ENCODE peak calls at places on chromosomes 2 and 18, in four cellular contexts. M is K562, B is fibroblast of mammary gland, G is fibroblast of pulmonary artery. U is an unnamed sample.

GRCh38 chr2:233416706-233417105 is 62.4 kb downstream of the DGKD start:
- DNase-seq in M (no peak), B (no peak), G (no peak), U (no peak)

GRCh38 chr2:219620546-219620945 is 6.9 kb upstream of the SLC4A3 start:
- DNase-seq in M (no peak), B (no peak), G (no peak), U (no peak)

GRCh38 chr18:52319423-52319822 is 20.6 kb upstream of the DCC start:
- DNase-seq in M (no peak), B (peak; percentile 48), G (no peak), U (no peak)

GRCh38 chr2:236124182-236124581 is 44.0 kb downstream of the GBX2 start:
- DNase-seq in M (no peak), B (no peak), G (no peak), U (no peak)

GRCh38 chr18:55529581-55529980 is 58.4 kb downstream of the TCF4 start:
- DNase-seq in M (no peak), B (no peak), G (no peak), U (no peak)

GRCh38 chr18:50748243-50749229 is 71.3 kb downstream of the MRO start:
- DNase-seq in M (no peak), B (no peak), G (no peak), U (no peak)

GRCh38 chr2:191728710-191729597 is 51.0 kb downstream of the NABP1 start:
- DNase-seq in M (no peak), B (peak; percentile 52), G (no peak), U (no peak)

GRCh38 chr2:165274698-165275097 is 35.5 kb downstream of the SCN2A start:
- DNase-seq in M (no peak), B (peak; percentile 34), G (peak; percentile 43), U (no peak)

GRCh38 chr2:186641807-186642321 is 52.0 kb upstream of the FAM171B start:
- DNase-seq in M (peak; percentile 33), B (peak; percentile 79), G (peak; percentile 88), U (peak; percentile 46)

GRCh38 chr2:114128255-114128654 is 238.4 kb downstream of the ACTR3 start:
- DNase-seq in M (no peak), B (no peak), G (no peak), U (no peak)

GRCh38 chr2:40487592-40487991 is 35.7 kb upstream of the SLC8A1 start:
- DNase-seq in M (no peak), B (peak; percentile 4), G (peak; percentile 4), U (no peak)

GRCh38 chr18:69557246-69557781 is 156.6 kb downstream of the DOK6 start:
- DNase-seq in M (no peak), B (no peak), G (no peak), U (no peak)

GRCh38 chr2:183149489-183149888 is 25.2 kb downstream of the NUP35 start:
- DNase-seq in M (no peak), B (peak; percentile 43), G (peak; percentile 61), U (no peak)

GRCh38 chr18:30687501-30687900 is 355.0 kb downstream of the DSC3 start:
- DNase-seq in M (no peak), B (no peak), G (no peak), U (no peak)

GRCh38 chr2:65228249-65228750 is 669 bp downstream of the ACTR2 start:
- DNase-seq in M (no peak), B (peak; percentile 52), G (no peak), U (no peak)

GRCh38 chr18:68596016-68596415 is 118.9 kb downstream of the TMX3 start:
- DNase-seq in M (no peak), B (no peak), G (no peak), U (no peak)

GRCh38 chr2:224650815-224651439 is 65.2 kb downstream of the CCDC195 start:
- DNase-seq in M (peak; percentile 37), B (peak; percentile 64), G (peak; percentile 52), U (peak; percentile 22)

GRCh38 chr2:172307800-172308199 is 119.6 kb upstream of the ITGA6 start:
- DNase-seq in M (no peak), B (no peak), G (peak; percentile 57), U (peak; percentile 12)

GRCh38 chr2:122009546-122009945 is 254.1 kb downstream of the TSN start:
- DNase-seq in M (no peak), B (no peak), G (no peak), U (peak; percentile 35)

GRCh38 chr2:58569460-58570185 is 328.5 kb upstream of the FANCL start:
- DNase-seq in M (no peak), B (no peak), G (no peak), U (no peak)

GRCh38 chr2:134391751-134392160 is 137.9 kb downstream of the MGAT5 start:
- DNase-seq in M (no peak), B (no peak), G (no peak), U (no peak)

GRCh38 chr2:14137643-14138042 is 494.9 kb upstream of the LRATD1 start:
- DNase-seq in M (no peak), B (no peak), G (no peak), U (no peak)

GRCh38 chr2:72220170-72220569 is 72.5 kb upstream of the CYP26B1 start:
- DNase-seq in M (peak; percentile 27), B (peak; percentile 20), G (no peak), U (peak; percentile 27)

GRCh38 chr2:178804791-178805190 is 2.4 kb downstream of the TTN start:
- DNase-seq in M (peak; percentile 35), B (peak; percentile 26), G (no peak), U (no peak)
- TF ChIP-seq CTCF in M (peak; percentile 58), B (peak; percentile 65), G (peak; percentile 44), U (peak; percentile 86)

DNA sequence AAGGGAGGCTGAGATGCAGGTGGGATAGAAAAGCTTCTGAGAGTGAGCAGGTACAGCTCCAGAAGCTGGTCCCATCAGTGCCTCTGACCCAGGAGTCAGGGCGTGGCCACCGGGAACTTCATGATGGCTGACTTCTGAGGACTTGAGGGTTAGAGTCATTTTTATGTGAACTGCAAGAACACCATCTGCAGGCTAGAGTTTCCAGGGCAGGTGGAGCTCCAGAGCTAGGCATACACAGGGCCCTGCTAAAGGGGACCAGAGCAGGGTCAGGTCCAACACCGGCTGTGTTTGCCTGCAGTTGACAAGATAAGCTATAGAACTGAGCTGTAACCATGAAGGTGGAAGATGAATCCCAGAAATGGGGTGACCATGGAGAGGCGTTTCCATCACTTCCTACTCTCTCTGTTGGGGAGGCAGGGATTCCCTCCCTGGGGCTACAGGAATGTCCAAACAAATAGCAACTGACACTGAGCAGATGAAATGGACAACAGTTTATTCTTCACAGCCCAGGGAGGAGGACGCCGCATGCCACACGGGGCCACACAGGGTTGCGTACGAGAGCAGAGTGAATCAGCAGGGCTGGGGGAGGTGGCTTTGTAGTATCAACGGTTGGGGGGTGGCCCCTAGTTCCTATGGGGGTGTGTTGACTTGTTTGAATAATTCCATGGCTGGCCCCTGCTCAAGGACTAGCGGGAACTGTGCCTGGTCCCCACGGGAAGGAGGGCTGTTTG is 77.6 kb upstream of the ZNF516 start:
- DNase-seq in M (no peak), B (no peak), G (no peak), U (no peak)
- TF ChIP-seq CTCF in M (no peak), B (no peak), G (no peak), U (no peak)

GRCh38 chr2:230631470-230631869 is 81.2 kb upstream of the CAB39 start:
- DNase-seq in M (no peak), B (no peak), G (no peak), U (no peak)
- TF ChIP-seq CTCF in M (no peak), B (no peak), G (no peak), U (no peak)

DNA sequence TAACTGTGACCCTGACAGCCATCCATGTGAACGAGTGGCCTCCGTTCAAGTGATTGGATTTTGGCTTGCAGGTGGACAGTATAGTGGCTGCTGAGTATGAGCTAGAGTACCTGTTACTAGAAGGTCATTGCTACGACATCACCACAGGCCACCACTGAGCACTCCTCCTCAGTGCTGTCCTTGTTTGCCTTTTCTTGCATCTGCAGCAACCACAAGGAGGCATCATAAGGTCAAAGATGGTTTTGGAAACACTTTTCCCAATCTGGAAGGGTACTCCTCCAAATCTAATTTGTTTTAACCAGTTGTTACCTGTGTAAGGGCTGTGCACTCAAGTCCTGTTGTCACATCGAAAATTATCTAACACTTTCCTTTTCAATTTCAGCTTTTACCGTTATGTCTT is 81.2 kb downstream of the UGGT1 start:
- DNase-seq in M (no peak), B (peak; percentile 13), G (no peak), U (no peak)
- TF ChIP-seq CTCF in M (peak; percentile 40), B (peak; percentile 17), G (peak; percentile 39), U (no peak)